ENCODE peak calls at places on chromosomes 3 and 15, in seven cellular contexts. I, J, T, G, N, R and M are unnamed samples.

GRCh38 chr3:100726706-100727105 is 17.4 kb downstream of the TFG start:
- DNase-seq in I (no peak), J (no peak), T (no peak), G (no peak), N (no peak), R (no peak), M (no peak)

GRCh38 chr3:13644341-13645082 is 95.6 kb downstream of the FBLN2 start:
- DNase-seq in I (no peak), J (no peak), T (peak), G (no peak), N (no peak), R (no peak), M (no peak)

GRCh38 chr3:69718832-69719231 is 20.4 kb upstream of the MITF start:
- DNase-seq in I (no peak), J (no peak), T (no peak), G (no peak), N (no peak), R (no peak), M (no peak)

GRCh38 chr3:10570196-10570946 is 65.0 kb upstream of the ATP2B2 start:
- DNase-seq in I (no peak), J (no peak), T (no peak), G (no peak), N (no peak), R (no peak), M (no peak)

GRCh38 chr15:56241374-56242085 is 2.1 kb downstream of the RFX7 start:
- DNase-seq in I (no peak), J (no peak), T (no peak), G (no peak), N (no peak), R (no peak), M (no peak)

GRCh38 chr3:55540579-55540978 is 53.5 kb upstream of the WNT5A start:
- DNase-seq in I (no peak), J (no peak), T (no peak), G (no peak), N (no peak), R (no peak), M (no peak)

GRCh38 chr15:95169701-95170459 is 938.5 kb downstream of the MCTP2 start:
- DNase-seq in I (peak), J (no peak), T (no peak), G (no peak), N (no peak), R (no peak), M (no peak)

GRCh38 chr3:148790841-148791240 is 36.8 kb upstream of the CPB1 start:
- DNase-seq in I (peak), J (no peak), T (peak), G (no peak), N (no peak), R (no peak), M (no peak)

GRCh38 chr15:72491768-72492167 is 17.6 kb downstream of the ARIH1 start:
- DNase-seq in I (no peak), J (no peak), T (peak), G (no peak), N (no peak), R (peak), M (no peak)

GRCh38 chr15:89451846-89452245 is 44.5 kb downstream of the RHCG start:
- DNase-seq in I (no peak), J (no peak), T (no peak), G (no peak), N (no peak), R (no peak), M (no peak)

GRCh38 chr3:138227650-138228049 is 40.5 kb downstream of the ARMC8 start:
- DNase-seq in I (no peak), J (no peak), T (no peak), G (no peak), N (no peak), R (no peak), M (no peak)

GRCh38 chr3:116920836-116921596 is 211.4 kb downstream of the TUSC7 start:
- DNase-seq in I (no peak), J (no peak), T (no peak), G (no peak), N (no peak), R (no peak), M (no peak)

GRCh38 chr3:165854696-165855095 is 17.5 kb upstream of the BCHE start:
- DNase-seq in I (no peak), J (no peak), T (no peak), G (no peak), N (peak), R (no peak), M (no peak)

GRCh38 chr3:38554127-38554827 is 58.1 kb downstream of the EXOG start:
- DNase-seq in I (no peak), J (no peak), T (no peak), G (no peak), N (no peak), R (no peak), M (no peak)

GRCh38 chr3:78878011-78878410 is 889.8 kb downstream of the ROBO1 start:
- DNase-seq in I (no peak), J (no peak), T (peak), G (no peak), N (no peak), R (no peak), M (no peak)

GRCh38 chr3:197183582-197183981 is 114.8 kb downstream of the DLG1 start:
- DNase-seq in I (no peak), J (no peak), T (no peak), G (no peak), N (peak), R (no peak), M (no peak)

GRCh38 chr3:94246136-94246535 is 183.3 kb downstream of the NSUN3 start:
- DNase-seq in I (no peak), J (no peak), T (peak), G (no peak), N (no peak), R (no peak), M (no peak)